ENCODE peak calls at places on chromosomes 4 and X, in six cellular contexts. R is mucosa of descending colon; B is pancreas; U is heart right ventricle; Q is CD8-positive, alpha-beta T cell; O is omental fat pad. E is an unnamed sample.

GRCh38 chrX:31123335-31123734 is 51.5 kb upstream of the FTHL17 start:
- DNase-seq in R (no peak), B (no peak), U (no peak), Q (no peak), O (no peak), E (no peak)

GRCh38 chr4:1290165-1290977 is 680 bp downstream of the MAEA start:
- DNase-seq in R (peak), B (peak), U (no peak), Q (no peak), O (no peak), E (no peak)

GRCh38 chrX:105458846-105459245 is 238.4 kb upstream of the TEX13A start:
- DNase-seq in R (no peak), B (no peak), U (no peak), Q (no peak), O (no peak), E (no peak)

GRCh38 chr4:189131131-189131530 is 809.5 kb upstream of the FRG1 start:
- DNase-seq in R (no peak), B (no peak), U (no peak), Q (no peak), O (no peak), E (no peak)

GRCh38 chr4:89295415-89295927 is 12.1 kb downstream of the GPRIN3 start:
- DNase-seq in R (no peak), B (no peak), U (no peak), Q (no peak), O (no peak), E (no peak)

GRCh38 chr4:94428884-94429283 is 22.9 kb upstream of the PDLIM5 start:
- DNase-seq in R (no peak), B (no peak), U (no peak), Q (no peak), O (no peak), E (no peak)

GRCh38 chr4:4995103-4995761 is 24.0 kb downstream of the CYTL1 start:
- DNase-seq in R (peak), B (peak), U (peak), Q (peak), O (no peak), E (peak)

GRCh38 chrX:47643926-47644325 is 6.4 kb downstream of the ELK1 start:
- DNase-seq in R (no peak), B (no peak), U (no peak), Q (no peak), O (no peak), E (peak)

GRCh38 chrX:3476973-3477372 is 130.5 kb upstream of the MXRA5 start:
- DNase-seq in R (no peak), B (no peak), U (no peak), Q (no peak), O (no peak), E (no peak)

GRCh38 chrX:37863728-37864127 is 16.4 kb upstream of the DYNLT3 start:
- DNase-seq in R (no peak), B (no peak), U (no peak), Q (no peak), O (no peak), E (no peak)

GRCh38 chr4:40255722-40256281 is 59.0 kb downstream of the RHOH start:
- DNase-seq in R (no peak), B (no peak), U (no peak), Q (no peak), O (no peak), E (no peak)

GRCh38 chrX:46916273-46916672 is 4.1 kb downstream of the JADE3 start:
- DNase-seq in R (no peak), B (no peak), U (no peak), Q (no peak), O (no peak), E (no peak)

GRCh38 chr4:76993787-76994641 is 44.5 kb downstream of the SEPTIN11 start:
- DNase-seq in R (no peak), B (no peak), U (no peak), Q (peak), O (no peak), E (no peak)

GRCh38 chr4:25792200-25792791 is 70.5 kb downstream of the SEL1L3 start:
- DNase-seq in R (peak), B (peak), U (no peak), Q (no peak), O (no peak), E (peak)

GRCh38 chr4:37754410-37755185 is 68.4 kb upstream of the RELL1 start:
- DNase-seq in R (no peak), B (no peak), U (no peak), Q (no peak), O (no peak), E (no peak)

GRCh38 chr4:113646456-113646809 is 115.1 kb downstream of the CAMK2D start:
- DNase-seq in R (peak), B (no peak), U (peak), Q (no peak), O (no peak), E (no peak)

GRCh38 chr4:71498002-71498401 is 159.2 kb downstream of the SLC4A4 start:
- DNase-seq in R (no peak), B (no peak), U (no peak), Q (no peak), O (no peak), E (no peak)

GRCh38 chr4:105637409-105638258 is 70.9 kb downstream of the INTS12 start:
- DNase-seq in R (peak), B (peak), U (peak), Q (no peak), O (peak), E (peak)

GRCh38 chrX:3252744-3253143 is 93.7 kb downstream of the MXRA5 start:
- DNase-seq in R (no peak), B (no peak), U (no peak), Q (no peak), O (no peak), E (no peak)

GRCh38 chr4:65193985-65194384 is 476.3 kb downstream of the EPHA5 start:
- DNase-seq in R (no peak), B (no peak), U (no peak), Q (no peak), O (no peak), E (no peak)

GRCh38 chrX:133698298-133698697 is 283.0 kb upstream of the GPC4 start:
- DNase-seq in R (no peak), B (no peak), U (no peak), Q (no peak), O (no peak), E (no peak)

GRCh38 chr4:15525080-15525479 is 55.4 kb downstream of the CC2D2A start:
- DNase-seq in R (no peak), B (no peak), U (no peak), Q (no peak), O (no peak), E (no peak)

GRCh38 chr4:78645853-78646757 is 94.5 kb downstream of the ANXA3 start:
- DNase-seq in R (peak), B (peak), U (peak), Q (no peak), O (peak), E (no peak)

GRCh38 chr4:13539047-13539720 is 5.1 kb downstream of the NKX3-2 start:
- DNase-seq in R (no peak), B (no peak), U (no peak), Q (no peak), O (no peak), E (no peak)

GRCh38 chrX:124217289-124218251 is 114.9 kb upstream of the TEX13D start:
- DNase-seq in R (no peak), B (no peak), U (no peak), Q (peak), O (no peak), E (peak)

GRCh38 chr4:90357117-90357710 is 230.0 kb downstream of the CCSER1 start:
- DNase-seq in R (no peak), B (no peak), U (no peak), Q (no peak), O (no peak), E (peak)

GRCh38 chr4:14867847-14868246 is 134.4 kb upstream of the CPEB2 start:
- DNase-seq in R (no peak), B (no peak), U (no peak), Q (no peak), O (no peak), E (no peak)

GRCh38 chrX:41723305-41723704 is 676 bp upstream of the GPR82 start:
- DNase-seq in R (no peak), B (no peak), U (no peak), Q (no peak), O (no peak), E (no peak)

GRCh38 chr4:88457307-88458090 is 580 bp downstream of the HERC5 start:
- DNase-seq in R (peak), B (peak), U (peak), Q (peak), O (no peak), E (peak)

DNA sequence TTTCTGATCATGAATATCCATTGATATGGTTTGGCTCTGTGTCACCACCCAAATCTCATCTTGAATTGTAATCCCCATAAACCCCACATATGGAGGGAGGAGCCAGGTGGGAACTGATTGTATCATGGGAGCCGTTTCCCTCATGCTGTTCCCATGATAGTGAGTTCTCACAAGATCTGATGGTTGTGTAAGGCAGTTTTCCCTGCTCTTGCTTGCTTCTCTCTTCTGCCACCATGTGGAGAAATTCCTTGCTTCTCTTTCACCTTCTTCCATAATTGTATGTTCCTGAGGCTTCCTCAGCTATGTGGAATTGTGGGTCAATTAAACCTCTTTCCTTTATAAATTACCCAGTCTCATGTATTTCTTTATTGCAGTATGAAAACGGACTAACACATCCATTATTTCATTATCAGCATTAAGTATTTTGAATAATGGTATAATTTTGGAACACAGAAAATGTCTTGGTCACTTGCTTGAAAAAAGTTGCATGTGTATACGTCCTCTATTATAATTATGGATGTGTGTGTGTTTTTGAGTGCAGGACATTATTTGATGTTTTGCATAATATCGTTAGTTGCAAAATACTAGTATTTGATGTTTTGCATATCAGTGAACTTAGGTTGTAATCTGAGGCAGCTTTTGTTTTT is 334.6 kb downstream of the PCDH10 start:
- DNase-seq in R (no peak), B (no peak), U (no peak), Q (no peak), O (no peak), E (peak)
- TF ChIP-seq CTCF in R (no peak), B (peak), U (peak), Q (no peak), O (no peak), E (no peak)

GRCh38 chr4:52076731-52077130 is 25.6 kb downstream of the SPATA18 start:
- DNase-seq in R (no peak), B (no peak), U (peak), Q (no peak), O (no peak), E (no peak)

GRCh38 chr4:52081216-52081615 is 30.1 kb downstream of the SPATA18 start:
- DNase-seq in R (no peak), B (no peak), U (no peak), Q (no peak), O (no peak), E (no peak)
- TF ChIP-seq CTCF in R (no peak), B (no peak), U (no peak), Q (no peak), O (no peak), E (no peak)

GRCh38 chrX:130896026-130896425 is 7.0 kb downstream of the ENOX2 start:
- DNase-seq in R (no peak), B (no peak), U (no peak), Q (no peak), O (no peak), E (no peak)
- TF ChIP-seq CTCF in R (no peak), B (no peak), U (no peak), Q (no peak), O (no peak), E (no peak)

GRCh38 chr4:166257891-166258290 is 384.9 kb downstream of the TLL1 start:
- DNase-seq in R (no peak), B (no peak), U (no peak), Q (no peak), O (no peak), E (no peak)

GRCh38 chr4:166257276-166257675 is 384.2 kb downstream of the TLL1 start:
- DNase-seq in R (no peak), B (no peak), U (no peak), Q (no peak), O (no peak), E (no peak)

DNA sequence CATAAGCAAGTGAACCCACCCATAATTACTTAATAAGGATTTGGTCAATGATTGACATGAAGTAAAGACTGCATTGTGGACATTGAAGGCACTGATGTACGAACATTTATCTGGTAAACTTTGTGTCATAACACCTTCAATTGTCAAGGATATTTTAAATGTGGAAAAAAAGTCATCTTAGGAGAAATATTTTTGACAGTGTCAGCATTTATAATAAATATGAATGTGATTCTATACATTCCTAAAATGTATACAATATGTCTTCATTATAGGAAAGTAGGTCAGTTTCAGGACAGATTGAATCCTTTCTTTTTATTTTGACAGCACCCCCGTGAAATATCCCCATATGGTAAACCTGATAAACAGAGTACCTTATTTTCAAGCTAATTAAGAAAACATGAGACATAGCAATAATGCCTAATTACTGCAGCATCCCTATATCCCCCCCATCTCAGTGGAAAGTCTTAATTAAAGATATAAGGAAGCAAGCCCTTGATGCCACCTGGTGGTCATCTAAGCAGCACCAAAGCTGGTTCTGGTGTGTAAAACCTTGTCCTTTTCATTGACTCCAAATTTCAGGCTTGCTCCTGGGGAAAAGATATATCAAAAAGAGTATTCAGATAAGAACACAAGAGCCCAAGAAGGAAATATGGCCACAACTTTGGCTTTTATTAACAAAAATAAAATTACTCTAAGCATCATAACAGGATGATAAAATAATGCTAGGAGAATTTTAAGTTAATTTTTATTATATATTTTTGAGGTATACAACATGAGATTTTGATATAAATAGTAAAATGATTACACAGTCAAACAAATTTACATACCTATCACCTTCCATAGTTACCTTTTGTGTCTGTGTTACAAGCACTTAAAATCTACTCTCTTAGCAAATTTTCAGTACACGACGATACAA is 379.7 kb downstream of the TLL1 start:
- DNase-seq in R (no peak), B (no peak), U (no peak), Q (no peak), O (no peak), E (no peak)
- TF ChIP-seq CTCF in R (no peak), B (no peak), U (peak), Q (no peak), O (no peak), E (no peak)

E was measured in HL-60.